ENCODE peak calls at places on chromosome 6, in four cellular contexts. O is Caco-2, D is MV-4-11, V is skeletal muscle cell. I is an unnamed sample.

GRCh38 chr6:130575971-130576370 is 210.2 kb downstream of the TMEM200A start:
- DNase-seq in O (no peak), D (peak; percentile 42), V (no peak), I (no peak)

GRCh38 chr6:51892750-51893149 is 194.7 kb downstream of the PKHD1 start:
- DNase-seq in D (no peak), O (no peak), V (no peak), I (no peak)

GRCh38 chr6:70369332-70369950 is 43.9 kb upstream of the FAM135A start:
- DNase-seq in D (peak; percentile 38), O (peak; percentile 58), V (peak; percentile 18), I (peak; percentile 55)

GRCh38 chr6:41767112-41767946 is 12.4 kb downstream of the FRS3 start:
- DNase-seq in D (peak; percentile 55), O (peak; percentile 87), V (no peak), I (no peak)

GRCh38 chr6:143902827-143903226 is 38.6 kb downstream of the ZC2HC1B start:
- DNase-seq in D (no peak), O (no peak), V (no peak), I (no peak)

GRCh38 chr6:134000443-134000842 is 47.4 kb downstream of the TBPL1 start:
- DNase-seq in V (no peak), O (no peak), D (no peak), I (no peak)

GRCh38 chr6:35764238-35764896 is 12.0 kb upstream of the CLPSL2 start:
- DNase-seq in O (peak; percentile 75), V (no peak), D (no peak), I (no peak)

GRCh38 chr6:128307671-128308070 is 212.7 kb downstream of the PTPRK start:
- DNase-seq in O (no peak), V (no peak), D (no peak), I (no peak)

GRCh38 chr6:38640216-38640909 is 634 bp upstream of the BTBD9 start:
- DNase-seq in O (peak; percentile 68), V (no peak), D (no peak), I (no peak)

GRCh38 chr6:49813248-49813647 is 26.2 kb upstream of the PGK2 start:
- DNase-seq in O (no peak), D (no peak), V (no peak), I (no peak)

GRCh38 chr6:113221850-113222249 is 635.3 kb upstream of the MARCKS start:
- DNase-seq in D (no peak), O (no peak), V (no peak), I (no peak)

GRCh38 chr6:16758163-16758975 is 2.9 kb downstream of the ATXN1 start:
- DNase-seq in V (no peak), O (no peak), D (peak; percentile 70), I (no peak)

GRCh38 chr6:8215631-8216030 is 113.3 kb upstream of the EEF1E1 start:
- DNase-seq in D (no peak), O (no peak), V (peak; percentile 62), I (no peak)

GRCh38 chr6:152112503-152113261 is 305.2 kb downstream of the ESR1 start:
- DNase-seq in D (no peak), V (no peak), O (no peak), I (peak; percentile 76)

GRCh38 chr6:36626636-36627035 is 32.5 kb downstream of the SRSF3 start:
- DNase-seq in V (no peak), O (no peak), D (no peak), I (no peak)

GRCh38 chr6:27772261-27773001 is 139.8 kb downstream of the OR2B2 start:
- DNase-seq in D (peak; percentile 90), V (peak; percentile 42), O (peak; percentile 78), I (peak; percentile 88)

GRCh38 chr6:126803769-126804168 is 314.7 kb upstream of the RSPO3 start:
- DNase-seq in O (no peak), D (no peak), V (no peak), I (no peak)

I was measured in heart right ventricle.